ENCODE peak calls at places on chromosomes 11 and 22, in five cellular contexts. E is lower lobe of right lung, U is breast epithelium, L is adrenal gland, G is osteoblast. D is an unnamed sample.

GRCh38 chr11:27913650-27914049 is 194.3 kb downstream of the KIF18A start:
- DNase-seq in G (no peak), L (no peak), E (no peak), U (no peak), D (no peak)

GRCh38 chr11:57530215-57530595 is 349 bp downstream of the TIMM10 start:
- DNase-seq in U (no peak), G (no peak), L (no peak), E (peak), D (peak)

GRCh38 chr11:128458316-128458715 is 129.0 kb downstream of the ETS1 start:
- DNase-seq in L (no peak), E (no peak), U (no peak), G (no peak), D (no peak)

GRCh38 chr11:119483341-119483880 is 60.4 kb upstream of the THY1 start:
- DNase-seq in E (no peak), G (no peak), U (peak), L (peak), D (no peak)

GRCh38 chr22:33579448-33580093 is 340.7 kb downstream of the LARGE1 start:
- DNase-seq in E (no peak), G (peak), U (no peak), L (peak), D (peak)

GRCh38 chr11:8192016-8192895 is 23.4 kb upstream of the RIC3 start:
- DNase-seq in G (peak), E (peak), L (peak), U (peak), D (peak)

GRCh38 chr11:122229611-122230386 is 113.8 kb upstream of the BLID start:
- DNase-seq in L (no peak), E (no peak), G (no peak), U (no peak), D (peak)

GRCh38 chr11:75432911-75433321 is at the start of gene KLHL35:
- DNase-seq in E (no peak), U (no peak), G (peak), L (no peak), D (no peak)

GRCh38 chr22:44549021-44549420 is 51.0 kb upstream of the RTL6 start:
- DNase-seq in G (no peak), U (no peak), E (no peak), L (no peak), D (no peak)

GRCh38 chr11:84398017-84398626 is 1112.0 kb upstream of the CCDC90B start:
- DNase-seq in G (no peak), L (peak), U (no peak), E (no peak), D (no peak)

GRCh38 chr22:20441631-20442484 is 4.2 kb upstream of the SCARF2 start:
- DNase-seq in E (peak), L (peak), G (peak), U (no peak), D (peak)

GRCh38 chr11:105610796-105611361 is 1.0 kb downstream of the GRIA4 start:
- DNase-seq in L (no peak), G (no peak), U (no peak), E (no peak), D (no peak)

GRCh38 chr11:60679879-60680278 is 19.5 kb upstream of the MS4A8 start:
- DNase-seq in G (no peak), L (no peak), U (no peak), E (no peak), D (no peak)

DNA sequence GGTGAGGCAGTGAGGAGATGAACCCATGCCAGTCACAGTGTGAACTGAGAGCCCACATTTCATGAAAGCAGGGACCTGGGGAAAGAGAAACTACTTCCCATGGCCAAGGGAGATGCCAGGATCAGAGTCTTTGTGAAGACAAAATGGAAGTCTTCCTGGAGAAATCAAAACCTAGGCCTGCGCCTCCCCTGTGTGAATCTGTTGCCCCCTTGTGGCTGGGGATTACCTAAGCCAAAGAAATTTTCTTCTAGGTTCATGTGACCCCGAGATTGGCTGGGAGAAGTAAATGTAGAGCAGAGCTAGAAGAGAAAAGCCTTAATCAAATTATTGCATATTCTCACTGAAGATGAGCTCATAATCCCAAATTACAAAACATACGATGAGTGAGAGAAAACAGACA is 1075.3 kb downstream of the TBC1D22A start:
- DNase-seq in U (no peak), E (no peak), G (no peak), L (no peak), D (no peak)
- H3K27ac ChIP-seq in U (no peak), E (no peak), G (no peak), L (no peak), D (no peak)

GRCh38 chr22:31625661-31626426 is 36.2 kb downstream of the PISD start:
- DNase-seq in E (no peak), L (peak), G (peak), U (no peak), D (peak)
- H3K27ac ChIP-seq in E (peak), L (peak), G (no peak), U (peak), D (peak)

DNA sequence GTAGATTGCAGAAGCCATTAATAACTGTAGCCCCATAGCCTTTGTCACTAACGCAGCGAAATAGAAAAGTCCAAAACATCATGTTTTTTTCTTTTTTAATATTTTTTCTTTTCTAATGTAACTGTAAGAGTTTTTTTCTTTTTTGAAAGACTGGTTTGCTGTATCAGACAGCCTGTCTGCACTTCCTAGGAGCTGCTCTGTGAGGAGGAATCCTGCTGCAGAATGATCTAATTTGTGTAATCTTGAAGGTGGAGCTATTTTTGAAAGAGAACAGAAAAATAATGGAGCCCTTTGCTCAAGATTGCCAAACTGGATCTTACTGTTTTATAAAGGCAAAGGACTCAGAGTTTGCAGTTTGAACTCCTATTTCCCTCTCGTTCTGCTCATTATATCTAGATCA is 15.0 kb downstream of the PACS1 start:
- DNase-seq in U (no peak), E (no peak), L (no peak), G (no peak), D (no peak)
- H3K27ac ChIP-seq in U (no peak), E (no peak), L (no peak), G (no peak), D (no peak)

GRCh38 chr11:67367836-67368227 is 5.6 kb downstream of the CLCF1 start:
- DNase-seq in E (no peak), L (no peak), U (no peak), G (peak), D (peak)
- H3K27ac ChIP-seq in E (no peak), L (peak), U (peak), G (peak), D (peak)

GRCh38 chr11:130051077-130051476 is 18.6 kb upstream of the APLP2 start:
- DNase-seq in L (no peak), G (no peak), E (no peak), U (no peak), D (no peak)

GRCh38 chr11:130055637-130056036 is 14.1 kb upstream of the APLP2 start:
- DNase-seq in G (no peak), L (no peak), U (no peak), E (no peak), D (no peak)

GRCh38 chr11:130050272-130050671 is 19.4 kb upstream of the APLP2 start:
- DNase-seq in G (no peak), E (no peak), L (no peak), U (no peak), D (no peak)

GRCh38 chr11:130052556-130052955 is 17.1 kb upstream of the APLP2 start:
- DNase-seq in G (no peak), E (no peak), U (no peak), L (no peak), D (no peak)

GRCh38 chr11:130054966-130055365 is 14.7 kb upstream of the APLP2 start:
- DNase-seq in G (no peak), E (no peak), U (no peak), L (no peak), D (no peak)
- H3K27ac ChIP-seq in G (no peak), E (no peak), U (no peak), L (no peak), D (no peak)

GRCh38 chr11:96229354-96229973 is 113.5 kb downstream of the MAML2 start:
- DNase-seq in E (no peak), G (peak), U (no peak), L (no peak), D (no peak)

GRCh38 chr11:96228911-96229310 is 114.1 kb downstream of the MAML2 start:
- DNase-seq in E (no peak), U (no peak), G (peak), L (no peak), D (no peak)

GRCh38 chr11:96227244-96227643 is 115.8 kb downstream of the MAML2 start:
- DNase-seq in L (no peak), U (no peak), G (no peak), E (no peak), D (no peak)

GRCh38 chr11:96228472-96228871 is 114.5 kb downstream of the MAML2 start:
- DNase-seq in L (peak), G (peak), U (peak), E (peak), D (peak)

DNA sequence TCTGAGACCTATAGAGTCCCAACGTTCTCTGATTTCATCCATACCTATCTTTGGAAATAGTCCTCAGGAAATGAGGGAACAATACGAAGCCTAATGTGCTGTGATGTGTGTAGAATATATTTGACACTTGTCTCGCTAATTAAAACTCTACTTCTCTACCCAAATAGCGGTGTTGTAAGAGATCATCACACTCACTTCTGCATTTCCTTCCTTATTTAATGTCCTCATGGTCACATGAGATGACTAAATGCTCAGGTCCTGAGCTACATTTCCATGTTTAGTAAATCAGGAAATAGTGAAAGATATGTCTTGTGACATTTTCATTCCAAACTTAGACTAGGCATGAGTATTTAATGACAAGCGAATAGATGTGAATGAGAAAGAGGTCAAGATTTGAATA is 112.3 kb downstream of the MAML2 start:
- DNase-seq in E (no peak), G (no peak), U (no peak), L (no peak), D (no peak)
- H3K27ac ChIP-seq in E (no peak), G (peak), U (peak), L (peak), D (no peak)

GRCh38 chr22:49150801-49151221 is 676.9 kb downstream of the BRD1 start:
- DNase-seq in L (no peak), E (no peak), G (no peak), U (no peak), D (no peak)

GRCh38 chr22:49149721-49150608 is 677.7 kb downstream of the BRD1 start:
- DNase-seq in E (no peak), L (no peak), G (peak), U (no peak), D (no peak)

GRCh38 chr22:49147617-49148175 is 680.0 kb downstream of the BRD1 start:
- DNase-seq in G (no peak), E (no peak), L (no peak), U (no peak), D (no peak)

GRCh38 chr22:49147171-49147570 is 680.5 kb downstream of the BRD1 start:
- DNase-seq in U (no peak), L (no peak), E (no peak), G (no peak), D (no peak)

GRCh38 chr22:49148895-49149418 is 678.7 kb downstream of the BRD1 start:
- DNase-seq in E (no peak), U (no peak), L (no peak), G (peak), D (no peak)
- H3K27ac ChIP-seq in E (no peak), U (no peak), L (no peak), G (no peak), D (no peak)

GRCh38 chr11:12243511-12243910 is 133.1 kb downstream of the MICAL2 start:
- DNase-seq in U (no peak), G (peak), E (no peak), L (no peak), D (no peak)
- H3K27ac ChIP-seq in U (no peak), G (peak), E (no peak), L (no peak), D (peak)

DNA sequence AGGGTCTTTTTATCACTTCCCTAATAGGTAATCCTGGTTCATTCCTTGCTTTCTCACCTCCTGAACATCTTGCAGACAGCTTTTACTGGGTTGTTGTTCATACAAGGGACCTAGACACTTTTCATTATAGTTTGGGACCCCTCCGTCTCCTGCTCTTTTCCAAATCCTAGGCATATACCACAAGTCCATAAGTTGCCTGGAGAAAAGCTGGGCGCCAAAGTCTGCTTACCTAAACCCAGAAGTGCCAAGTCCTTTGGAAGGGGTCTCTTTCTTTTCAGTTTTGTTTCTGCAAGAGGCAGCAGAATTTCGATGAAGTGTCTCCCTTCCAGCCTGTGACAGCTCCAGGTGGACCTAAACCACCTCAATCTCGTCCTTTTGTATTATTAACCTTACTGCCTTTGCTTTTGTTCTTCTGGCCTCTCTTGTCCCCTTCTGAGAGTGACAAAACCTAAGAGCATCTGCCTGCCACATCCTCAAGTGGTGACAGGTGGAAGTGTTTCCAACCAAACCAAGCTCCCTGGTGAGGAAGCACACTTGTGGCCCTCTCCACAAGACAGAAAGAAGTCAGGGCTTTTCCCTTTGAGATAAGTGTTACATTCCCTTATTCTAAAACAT is 19.5 kb upstream of the P2RY6 start:
- DNase-seq in E (no peak), U (no peak), G (no peak), L (peak), D (no peak)
- H3K27ac ChIP-seq in E (no peak), U (no peak), G (no peak), L (no peak), D (no peak)

D was measured in right cardiac atrium.